ENCODE peak calls at places on chromosomes 13 and 19, in nine cellular contexts. Z is AG04450; F is sigmoid colon; Q is lower leg skin; A is endodermal cell; E is ovary; H is CD8-positive, alpha-beta T cell; V is cardiac fibroblast; L is astrocyte of the spinal cord. T is an unnamed sample.

GRCh38 chr19:29507081-29507860 is 18.5 kb upstream of the VSTM2B start:
- DNase-seq in L (no peak), V (no peak), A (no peak), Q (no peak), F (peak), E (no peak), Z (no peak), H (no peak), T (peak)

GRCh38 chr19:16203256-16204004 is 5.7 kb downstream of the AP1M1 start:
- DNase-seq in H (no peak), E (no peak), L (no peak), V (no peak), F (no peak), Q (no peak), Z (no peak), A (peak), T (no peak)

GRCh38 chr19:40165362-40165937 is 25.8 kb upstream of the MAP3K10 start:
- DNase-seq in F (no peak), E (peak), Q (peak), L (peak), V (peak), A (peak), H (peak), Z (no peak), T (peak)

GRCh38 chr13:113082198-113083021 is 23.2 kb upstream of the F7 start:
- DNase-seq in H (no peak), F (no peak), A (no peak), E (no peak), Q (no peak), L (no peak), V (no peak), Z (no peak), T (peak)

GRCh38 chr19:30326076-30326710 is 46.0 kb upstream of the ZNF536 start:
- DNase-seq in V (no peak), A (peak), E (no peak), H (no peak), Q (peak), Z (no peak), F (no peak), L (no peak), T (no peak)

GRCh38 chr13:107144432-107144831 is 576.5 kb upstream of the ARGLU1 start:
- DNase-seq in H (no peak), E (no peak), V (peak), L (peak), F (no peak), Q (no peak), A (no peak), Z (no peak), T (no peak)

GRCh38 chr13:111204438-111205177 is 89.5 kb downstream of the ARHGEF7 start:
- DNase-seq in L (peak), Q (peak), H (no peak), F (peak), E (peak), A (peak), V (peak), Z (peak), T (no peak)

GRCh38 chr13:48493851-48494250 is 39.0 kb downstream of the RCBTB2 start:
- DNase-seq in F (no peak), A (no peak), E (no peak), L (no peak), Z (no peak), V (peak), H (no peak), Q (no peak), T (no peak)

GRCh38 chr19:41705393-41706174 is 2.8 kb upstream of the CEACAM5 start:
- DNase-seq in H (no peak), Q (peak), L (no peak), A (peak), F (no peak), V (peak), E (no peak), Z (no peak), T (no peak)

GRCh38 chr19:37931941-37932655 is 25.1 kb downstream of the SIPA1L3 start:
- DNase-seq in V (peak), Q (peak), Z (peak), A (peak), L (peak), H (no peak), F (peak), E (peak), T (peak)

GRCh38 chr19:40035996-40036395 is 20.0 kb downstream of the ZNF780B start:
- DNase-seq in Z (no peak), L (no peak), A (no peak), E (no peak), H (no peak), Q (no peak), V (peak), F (no peak), T (no peak)

GRCh38 chr13:41427700-41428099 is 29.6 kb upstream of the RGCC start:
- DNase-seq in H (no peak), L (no peak), Z (no peak), Q (no peak), V (no peak), E (no peak), A (no peak), F (no peak), T (no peak)

GRCh38 chr13:98549006-98549727 is 27.7 kb downstream of the STK24 start:
- DNase-seq in F (no peak), E (no peak), Q (no peak), Z (peak), H (no peak), V (peak), A (no peak), L (peak), T (no peak)

GRCh38 chr13:44439615-44440014 is 66.0 kb downstream of the SERP2 start:
- DNase-seq in L (no peak), H (no peak), Z (no peak), F (no peak), E (no peak), A (peak), Q (no peak), V (no peak), T (no peak)

GRCh38 chr19:31527443-31527842 is 178.2 kb upstream of the TSHZ3 start:
- DNase-seq in Q (peak), Z (no peak), F (no peak), A (peak), E (no peak), V (no peak), H (no peak), L (no peak), T (no peak)

GRCh38 chr19:11098861-11099260 is 9.6 kb downstream of the LDLR start:
- DNase-seq in A (no peak), V (no peak), F (no peak), E (no peak), L (no peak), H (no peak), Q (no peak), Z (no peak), T (no peak)

GRCh38 chr13:50891206-50891605 is 18.4 kb upstream of the RNASEH2B start:
- DNase-seq in E (no peak), F (no peak), H (no peak), Z (no peak), V (no peak), Q (no peak), A (no peak), L (no peak), T (no peak)

GRCh38 chr19:45478454-45479238 is 10.8 kb downstream of the FOSB start:
- DNase-seq in E (peak), Z (peak), A (peak), H (peak), V (peak), F (peak), L (peak), Q (peak), T (peak)

GRCh38 chr13:110387451-110388140 is 80.5 kb downstream of the COL4A2 start:
- DNase-seq in V (peak), H (no peak), Q (no peak), Z (no peak), E (peak), A (peak), L (peak), F (peak), T (no peak)

GRCh38 chr19:38012944-38013343 is 105.9 kb downstream of the SIPA1L3 start:
- DNase-seq in Z (no peak), Q (no peak), A (peak), F (no peak), E (no peak), L (no peak), H (no peak), V (no peak), T (no peak)

GRCh38 chr13:109385161-109385560 is 401.2 kb downstream of the IRS2 start:
- DNase-seq in V (peak), F (no peak), Z (no peak), H (no peak), E (no peak), L (peak), Q (no peak), A (no peak), T (no peak)

GRCh38 chr13:45393941-45394570 is 24.1 kb downstream of the SLC25A30 start:
- DNase-seq in L (peak), F (no peak), Q (no peak), A (peak), H (no peak), E (no peak), V (peak), Z (no peak), T (no peak)

GRCh38 chr13:104422668-104423067 is 1356.5 kb upstream of the SLC10A2 start:
- DNase-seq in F (no peak), Z (no peak), A (no peak), V (no peak), Q (no peak), E (no peak), L (no peak), H (no peak), T (no peak)

GRCh38 chr19:49814010-49814409 is 918 bp upstream of the FUZ start:
- DNase-seq in V (peak), E (no peak), A (no peak), Z (no peak), L (no peak), Q (no peak), H (no peak), F (no peak), T (no peak)

GRCh38 chr13:94389544-94390351 is 89.7 kb downstream of the DCT start:
- DNase-seq in A (no peak), L (no peak), Q (no peak), E (no peak), H (no peak), V (no peak), F (no peak), Z (no peak), T (no peak)

GRCh38 chr19:2555422-2556220 is 79.7 kb downstream of the GADD45B start:
- DNase-seq in H (no peak), E (no peak), Q (peak), V (no peak), Z (no peak), F (peak), L (no peak), A (no peak), T (peak)

GRCh38 chr13:41156611-41157010 is 24.0 kb upstream of the KBTBD6 start:
- DNase-seq in Z (no peak), E (no peak), A (no peak), V (no peak), L (no peak), H (no peak), F (no peak), Q (no peak), T (no peak)

GRCh38 chr13:75633285-75633684 is 2.8 kb upstream of the LMO7 start:
- DNase-seq in L (peak), F (no peak), E (no peak), A (no peak), Q (no peak), V (peak), H (no peak), Z (peak), T (no peak)

GRCh38 chr13:37138917-37139316 is 33.5 kb upstream of the CSNK1A1L start:
- DNase-seq in Q (no peak), Z (no peak), F (no peak), H (no peak), L (no peak), V (peak), E (no peak), A (no peak), T (no peak)

GRCh38 chr13:37136187-37136586 is 30.7 kb upstream of the CSNK1A1L start:
- DNase-seq in V (peak), Z (no peak), L (no peak), F (no peak), H (no peak), A (no peak), Q (no peak), E (no peak), T (no peak)

GRCh38 chr13:37136633-37137032 is 31.2 kb upstream of the CSNK1A1L start:
- DNase-seq in H (no peak), A (no peak), E (no peak), Z (no peak), V (no peak), Q (no peak), F (no peak), L (no peak), T (no peak)

GRCh38 chr13:37139356-37139755 is 33.9 kb upstream of the CSNK1A1L start:
- DNase-seq in F (no peak), E (no peak), V (no peak), A (no peak), H (no peak), L (no peak), Q (no peak), Z (no peak), T (no peak)

GRCh38 chr13:37138169-37138568 is 32.7 kb upstream of the CSNK1A1L start:
- DNase-seq in F (no peak), Q (no peak), E (no peak), A (peak), V (peak), L (no peak), H (no peak), Z (no peak), T (no peak)
- TF ChIP-seq CTCF in F (no peak), Q (no peak), E (no peak), A (peak), V (peak), L (peak), H (no peak), Z (peak), T (no peak)

DNA sequence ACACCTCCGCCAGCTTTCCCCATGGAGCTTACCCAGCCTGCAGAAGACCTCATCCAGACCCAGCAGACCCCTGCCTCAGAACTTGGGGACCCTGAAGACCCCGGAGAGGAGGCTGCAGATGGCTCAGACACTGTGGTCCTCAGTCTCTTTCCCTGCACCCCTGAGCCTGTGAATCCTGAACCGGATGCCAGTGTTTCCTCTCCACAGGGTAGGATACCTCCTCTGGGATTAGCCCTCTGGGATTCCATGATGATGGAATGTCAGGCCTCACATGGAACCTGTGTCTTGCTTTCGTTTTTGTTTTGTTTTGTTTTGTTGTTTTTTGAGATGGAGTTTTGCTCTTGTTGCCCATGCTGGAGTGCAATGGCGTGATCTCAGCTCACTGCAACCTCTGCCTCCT is 1.9 kb downstream of the RFXANK start:
- DNase-seq in E (no peak), V (no peak), Q (no peak), H (no peak), L (no peak), A (no peak), Z (no peak), F (no peak), T (no peak)
- H3K4me3 ChIP-seq in E (no peak), V (peak), Q (no peak), H (peak), L (no peak), A (no peak), Z (peak), F (no peak), T (peak)

GRCh38 chr19:35790981-35791813 is 15.8 kb downstream of the ARHGAP33 start:
- DNase-seq in E (no peak), H (no peak), Z (no peak), Q (no peak), V (no peak), L (no peak), F (peak), A (peak), T (no peak)
- TF ChIP-seq CTCF in E (no peak), H (no peak), Z (no peak), Q (no peak), V (no peak), L (no peak), F (no peak), A (peak), T (no peak)

GRCh38 chr19:54955356-54955755 is 8.0 kb upstream of the NLRP7 start:
- DNase-seq in F (no peak), Q (no peak), V (no peak), Z (no peak), A (no peak), L (peak), H (no peak), E (no peak), T (no peak)

DNA sequence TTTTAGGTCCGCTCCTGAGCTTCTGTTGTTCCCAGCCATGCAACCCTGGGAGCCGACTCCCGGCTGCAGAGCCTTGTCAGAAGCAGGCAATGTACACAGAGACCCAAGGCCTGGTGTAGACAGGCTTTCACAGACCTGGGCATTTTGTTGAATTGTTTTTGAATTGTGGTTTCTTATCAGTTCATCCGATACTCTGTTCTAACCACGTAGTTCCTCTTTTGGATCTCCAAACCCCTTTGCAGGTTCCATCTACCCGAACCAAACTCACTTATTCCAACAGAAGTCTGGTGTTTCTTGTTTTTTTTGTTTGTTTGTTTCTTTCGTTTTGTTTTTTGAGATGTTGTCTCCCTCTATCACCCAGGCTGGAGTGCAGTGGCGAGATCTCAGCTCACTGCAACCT is 6.3 kb upstream of the NLRP2 start:
- DNase-seq in Q (no peak), Z (no peak), L (no peak), A (no peak), F (no peak), V (no peak), H (no peak), E (no peak), T (no peak)
- H3K4me3 ChIP-seq in Q (no peak), Z (no peak), L (no peak), A (no peak), F (no peak), V (no peak), H (no peak), E (no peak), T (no peak)

DNA sequence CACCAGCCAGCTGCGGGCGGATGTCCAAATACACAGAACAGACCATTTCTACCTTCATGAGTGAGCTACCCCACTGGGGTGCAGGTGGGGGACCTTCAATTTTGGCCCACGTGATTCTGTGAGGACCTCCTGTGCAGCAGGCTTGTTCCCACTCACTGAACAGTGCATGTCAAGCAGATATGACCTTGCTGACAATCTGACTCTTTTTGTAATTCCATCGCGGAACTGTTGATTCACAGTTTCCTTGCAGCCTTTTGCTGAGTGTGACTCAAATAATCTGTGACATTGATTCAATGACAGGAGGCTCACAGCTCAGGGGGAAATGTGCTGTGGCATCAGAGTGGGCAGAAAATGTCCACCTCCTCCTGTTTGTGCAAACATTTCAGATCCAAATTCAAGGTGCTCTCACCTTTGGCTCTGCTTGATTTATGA is 170.2 kb upstream of the KL start:
- DNase-seq in L (no peak), H (no peak), E (no peak), Z (no peak), V (no peak), F (no peak), Q (no peak), A (peak), T (no peak)
- TF ChIP-seq CTCF in L (no peak), H (no peak), E (no peak), Z (no peak), V (no peak), F (no peak), Q (no peak), A (no peak), T (no peak)

T was measured in kidney.